ENCODE peak calls at places on chromosomes 7 and 10, in seven cellular contexts. S, G, N, Z, E, H and U are unnamed samples.

GRCh38 chr10:48439581-48440041 is 133.1 kb downstream of the MAPK8 start:
- DNase-seq in H (peak), Z (no peak), G (no peak), S (no peak), E (no peak), N (no peak), U (no peak)

GRCh38 chr7:64997927-64998391 is 7.1 kb upstream of the ZNF117 start:
- DNase-seq in N (no peak), G (no peak), Z (no peak), E (no peak), S (no peak), H (no peak), U (no peak)

GRCh38 chr7:130346339-130346905 is 1.8 kb downstream of the CPA5 start:
- DNase-seq in N (no peak), Z (no peak), S (no peak), H (no peak), E (no peak), G (no peak), U (no peak)

GRCh38 chr7:825386-825785 is 6.9 kb upstream of the SUN1 start:
- DNase-seq in N (no peak), G (no peak), H (no peak), E (no peak), Z (no peak), S (no peak), U (no peak)

GRCh38 chr10:58508316-58508715 is 4.4 kb upstream of the BICC1 start:
- DNase-seq in S (no peak), N (peak), G (no peak), H (peak), E (no peak), Z (no peak), U (no peak)

GRCh38 chr7:34165927-34166550 is 260.7 kb downstream of the BMPER start:
- DNase-seq in N (peak), Z (no peak), S (peak), H (peak), G (no peak), E (no peak), U (no peak)

GRCh38 chr10:110420401-110421193 is 77.1 kb upstream of the DUSP5 start:
- DNase-seq in G (no peak), Z (no peak), E (no peak), N (no peak), S (no peak), H (peak), U (no peak)

GRCh38 chr10:28496481-28496961 is 36.4 kb upstream of the WAC start:
- DNase-seq in S (no peak), G (no peak), E (no peak), H (no peak), N (no peak), Z (no peak), U (no peak)

GRCh38 chr10:88437411-88437810 is 145.7 kb downstream of the RNLS start:
- DNase-seq in S (no peak), E (no peak), N (no peak), G (no peak), Z (no peak), H (no peak), U (no peak)

GRCh38 chr7:137975768-137976167 is 26.1 kb downstream of the CREB3L2 start:
- DNase-seq in S (no peak), N (no peak), G (no peak), Z (no peak), H (no peak), E (no peak), U (no peak)